ENCODE peak calls at places on chromosomes 12 and 14, in eight cellular contexts. A is BJ; N is AG04450; Q is central memory CD4-positive, alpha-beta T cell; U is lower lobe of right lung; Z is H54; T is mesothelial cell of epicardium; W is activated CD4-positive, alpha-beta T cell treated with anti-CD3 and anti-CD28 coated beads, Interleukin-2, amount 50 U/mL, for 24 hours. K is an unnamed sample.

GRCh38 chr12:120978296-120979219 is at the start of gene HNF1A:
- DNase-seq in N (no peak), Z (no peak), W (no peak), T (no peak), A (no peak), U (no peak), Q (no peak), K (no peak)

GRCh38 chr14:99231850-99232401 is 40.1 kb downstream of the BCL11B start:
- DNase-seq in Q (no peak), Z (no peak), U (peak), A (no peak), N (no peak), T (peak), W (no peak), K (no peak)

GRCh38 chr14:61493239-61493638 is 171.9 kb downstream of the PRKCH start:
- DNase-seq in W (no peak), Q (no peak), U (no peak), T (no peak), Z (peak), A (no peak), N (peak), K (no peak)

GRCh38 chr14:69612014-69612758 is 790 bp downstream of the SUSD6 start:
- DNase-seq in U (peak), T (no peak), W (no peak), Q (peak), N (no peak), A (no peak), Z (no peak), K (no peak)

GRCh38 chr14:81450100-81450531 is 50.0 kb upstream of the STON2 start:
- DNase-seq in A (no peak), T (no peak), N (no peak), U (no peak), Z (no peak), W (no peak), Q (no peak), K (peak)

GRCh38 chr12:116547955-116548471 is 11.2 kb upstream of the MAP1LC3B2 start:
- DNase-seq in U (no peak), Q (no peak), Z (no peak), W (no peak), T (no peak), N (no peak), A (no peak), K (no peak)

GRCh38 chr12:82659343-82660207 is 27.1 kb upstream of the TMTC2 start:
- DNase-seq in T (no peak), W (no peak), N (no peak), U (no peak), A (no peak), Z (no peak), Q (no peak), K (peak)

GRCh38 chr12:131912526-131913274 is 16.4 kb upstream of the PUS1 start:
- DNase-seq in T (no peak), N (peak), Q (no peak), A (peak), W (no peak), U (no peak), Z (peak), K (peak)

GRCh38 chr12:52182898-52183543 is 8.8 kb downstream of the KRT80 start:
- DNase-seq in Z (no peak), W (no peak), N (no peak), U (no peak), A (no peak), Q (no peak), T (no peak), K (peak)

GRCh38 chr14:77580964-77581505 is 35.4 kb downstream of the SPTLC2 start:
- DNase-seq in T (no peak), N (peak), U (no peak), Z (no peak), W (no peak), A (peak), Q (peak), K (no peak)

GRCh38 chr12:63900922-63901793 is 56.7 kb downstream of the SRGAP1 start:
- DNase-seq in N (no peak), Z (no peak), A (no peak), T (no peak), W (no peak), U (no peak), Q (no peak), K (no peak)

GRCh38 chr14:69299286-69300035 is 39.5 kb downstream of the GALNT16 start:
- DNase-seq in A (no peak), Q (no peak), T (no peak), N (no peak), Z (no peak), W (no peak), U (no peak), K (no peak)

GRCh38 chr12:99059824-99060526 is 414.9 kb downstream of the APAF1 start:
- DNase-seq in Z (no peak), Q (no peak), A (peak), W (no peak), T (peak), N (no peak), U (no peak), K (peak)

GRCh38 chr12:11793896-11794295 is 144.4 kb downstream of the ETV6 start:
- DNase-seq in A (no peak), W (no peak), N (no peak), T (no peak), Q (no peak), U (no peak), Z (no peak), K (no peak)

GRCh38 chr14:33573296-33573695 is 377.6 kb downstream of the EGLN3 start:
- DNase-seq in U (no peak), T (no peak), Q (no peak), Z (no peak), A (no peak), W (no peak), N (no peak), K (no peak)

GRCh38 chr14:21136024-21136423 is 19.8 kb downstream of the OR5AU1 start:
- DNase-seq in U (no peak), T (no peak), W (no peak), N (no peak), A (no peak), Q (peak), Z (no peak), K (peak)

GRCh38 chr12:32331133-32331532 is 68.2 kb upstream of the FGD4 start:
- DNase-seq in N (peak), W (no peak), T (no peak), Z (no peak), U (no peak), Q (no peak), A (no peak), K (no peak)

GRCh38 chr12:54053625-54054441 is at the start of gene HOXC4:
- DNase-seq in A (no peak), Z (peak), W (no peak), U (no peak), N (no peak), T (no peak), Q (no peak), K (no peak)

K was measured in SHP77.